ENCODE peak calls at places on chromosomes 13 and 19, in nine cellular contexts. C is mammary epithelial cell, P is PC-9, S is tibial nerve, I is substantia nigra, U is thoracic aorta, Y is ascending aorta, E is upper lobe of right lung, R is PC-3. G is an unnamed sample.

GRCh38 chr19:29497686-29498436 is 27.9 kb upstream of the VSTM2B start:
- DNase-seq in Y (peak), R (no peak), I (no peak), P (no peak), C (no peak), S (no peak), E (peak), U (no peak), G (no peak)

GRCh38 chr13:70249332-70250064 is 141.2 kb upstream of the KLHL1 start:
- DNase-seq in E (no peak), R (peak), Y (no peak), C (peak), I (no peak), S (no peak), U (no peak), P (peak), G (no peak)

GRCh38 chr13:22270881-22271280 is 600.0 kb downstream of the FGF9 start:
- DNase-seq in U (no peak), E (no peak), C (no peak), R (no peak), I (no peak), P (no peak), Y (no peak), S (no peak), G (no peak)

GRCh38 chr13:33761744-33762143 is 56.2 kb upstream of the RFC3 start:
- DNase-seq in I (no peak), U (no peak), R (peak), S (no peak), C (peak), E (no peak), Y (no peak), P (no peak), G (no peak)

GRCh38 chr13:78139765-78140164 is 221.1 kb upstream of the EDNRB start:
- DNase-seq in E (no peak), S (no peak), P (no peak), R (no peak), Y (no peak), U (no peak), C (no peak), I (no peak), G (no peak)

GRCh38 chr13:99985886-99986527 is 4.4 kb downstream of the ZIC2 start:
- DNase-seq in I (no peak), R (no peak), Y (no peak), U (no peak), P (no peak), S (no peak), C (no peak), E (no peak), G (no peak)

GRCh38 chr19:33394006-33394722 is 20.7 kb downstream of the CEBPG start:
- DNase-seq in E (peak), P (no peak), S (peak), U (no peak), C (peak), Y (peak), R (peak), I (no peak), G (peak)

GRCh38 chr13:75618308-75618707 is 17.8 kb upstream of the LMO7 start:
- DNase-seq in S (no peak), P (no peak), E (no peak), I (no peak), U (no peak), C (no peak), R (no peak), Y (no peak), G (no peak)

GRCh38 chr19:917323-918151 is at the start of gene KISS1R:
- DNase-seq in U (no peak), Y (peak), E (peak), P (no peak), C (no peak), S (no peak), R (peak), I (no peak), G (no peak)

GRCh38 chr13:32045963-32046785 is 14.6 kb downstream of the FRY start:
- DNase-seq in C (peak), R (no peak), I (no peak), P (no peak), S (peak), U (no peak), Y (no peak), E (no peak), G (no peak)

GRCh38 chr13:29436291-29436690 is 159.2 kb downstream of the SLC7A1 start:
- DNase-seq in P (no peak), E (no peak), I (no peak), S (no peak), R (peak), C (peak), Y (no peak), U (no peak), G (no peak)

GRCh38 chr13:22800726-22801401 is 379.9 kb upstream of the SGCG start:
- DNase-seq in E (no peak), C (no peak), Y (peak), S (peak), R (no peak), P (no peak), I (peak), U (no peak), G (peak)

GRCh38 chr19:1254081-1254527 is 5.7 kb downstream of the MIDN start:
- DNase-seq in I (peak), Y (no peak), R (no peak), S (no peak), P (no peak), E (peak), U (no peak), C (no peak), G (no peak)

GRCh38 chr19:406121-406711 is 2.7 kb downstream of the C2CD4C start:
- DNase-seq in E (peak), S (no peak), C (no peak), R (no peak), P (no peak), U (no peak), I (no peak), Y (no peak), G (no peak)

GRCh38 chr13:64801768-64802167 is 2428.4 kb downstream of the PCDH9 start:
- DNase-seq in U (no peak), R (no peak), P (no peak), E (no peak), S (no peak), I (no peak), Y (no peak), C (no peak), G (no peak)

GRCh38 chr19:962683-963385 is 21.3 kb upstream of the WDR18 start:
- DNase-seq in S (no peak), I (no peak), E (no peak), Y (no peak), U (no peak), C (no peak), P (no peak), R (no peak), G (no peak)

GRCh38 chr13:84870190-84870589 is 929.0 kb downstream of the SLITRK6 start:
- DNase-seq in R (peak), S (no peak), C (no peak), U (no peak), Y (no peak), P (no peak), E (no peak), I (no peak), G (no peak)

GRCh38 chr19:33064778-33065550 is at the start of gene RHPN2:
- DNase-seq in R (peak), Y (no peak), P (peak), I (no peak), E (peak), U (no peak), C (peak), S (no peak), G (peak)

GRCh38 chr13:51881296-51881695 is 19.5 kb downstream of the CCDC70 start:
- DNase-seq in U (no peak), P (no peak), C (no peak), Y (peak), I (no peak), R (no peak), S (no peak), E (no peak), G (no peak)

GRCh38 chr19:46150606-46151005 is 2.6 kb downstream of the IGFL2 start:
- DNase-seq in I (no peak), Y (no peak), C (no peak), S (no peak), U (no peak), P (no peak), E (no peak), R (no peak), G (no peak)

GRCh38 chr13:71051573-71051972 is 815.4 kb downstream of the DACH1 start:
- DNase-seq in E (no peak), P (no peak), R (no peak), C (no peak), U (no peak), I (no peak), S (no peak), Y (no peak), G (no peak)

GRCh38 chr13:50531917-50532899 is 311.3 kb downstream of the DLEU7 start:
- DNase-seq in P (no peak), C (no peak), I (no peak), Y (no peak), E (no peak), R (peak), U (no peak), S (no peak), G (no peak)

GRCh38 chr13:101681834-101682233 is 229.4 kb downstream of the ITGBL1 start:
- DNase-seq in U (no peak), Y (no peak), E (no peak), I (no peak), P (peak), R (peak), S (no peak), C (no peak), G (no peak)

GRCh38 chr13:20326276-20326675 is 94.2 kb upstream of the GJB6 start:
- DNase-seq in C (no peak), E (no peak), P (no peak), I (no peak), S (no peak), R (no peak), U (no peak), Y (no peak), G (no peak)

GRCh38 chr13:37418490-37418889 is 180.1 kb downstream of the POSTN start:
- DNase-seq in P (no peak), I (no peak), R (no peak), E (no peak), U (no peak), S (no peak), C (no peak), Y (no peak), G (no peak)

GRCh38 chr19:15398501-15399233 is 19.1 kb upstream of the AKAP8 start:
- DNase-seq in C (no peak), Y (no peak), P (no peak), S (no peak), U (no peak), I (no peak), E (no peak), R (no peak), G (no peak)

GRCh38 chr13:95745752-95746151 is 68.8 kb downstream of the DNAJC3 start:
- DNase-seq in I (no peak), S (no peak), E (no peak), R (no peak), P (no peak), Y (no peak), C (no peak), U (no peak), G (no peak)

GRCh38 chr19:39996218-39996810 is 546 bp upstream of the ZNF546 start:
- DNase-seq in P (peak), Y (peak), E (no peak), R (peak), U (no peak), C (peak), S (no peak), I (no peak), G (no peak)

GRCh38 chr13:50419466-50419865 is 404.2 kb downstream of the KCNRG start:
- DNase-seq in Y (no peak), S (no peak), U (no peak), R (no peak), P (no peak), I (no peak), E (no peak), C (no peak), G (no peak)

GRCh38 chr13:51981355-51981754 is 29.9 kb downstream of the ATP7B start:
- DNase-seq in S (no peak), P (no peak), C (no peak), E (no peak), I (no peak), R (no peak), U (no peak), Y (no peak), G (no peak)

GRCh38 chr19:48390188-48391099 is 907 bp downstream of the KDELR1 start:
- DNase-seq in U (no peak), S (peak), C (peak), P (no peak), E (peak), Y (peak), I (peak), R (no peak), G (peak)

GRCh38 chr13:21742041-21742440 is 71.2 kb downstream of the FGF9 start:
- DNase-seq in R (no peak), P (no peak), U (no peak), E (no peak), Y (no peak), I (no peak), S (no peak), C (no peak), G (no peak)

GRCh38 chr13:52455677-52456041 is 381 bp downstream of the CKAP2 start:
- DNase-seq in E (peak), S (peak), R (peak), P (peak), I (peak), U (peak), C (peak), Y (peak), G (peak)

GRCh38 chr13:95714142-95714832 is 37.3 kb downstream of the DNAJC3 start:
- DNase-seq in P (peak), R (peak), I (no peak), E (no peak), C (peak), Y (no peak), S (no peak), U (no peak), G (no peak)

GRCh38 chr19:47399198-47399597 is 20.1 kb downstream of the MEIS3 start:
- DNase-seq in Y (no peak), R (no peak), C (no peak), P (no peak), E (no peak), I (no peak), S (no peak), U (no peak), G (no peak)

GRCh38 chr13:39105110-39105509 is 66.9 kb downstream of the NHLRC3 start:
- DNase-seq in E (no peak), S (no peak), I (no peak), U (no peak), P (no peak), Y (no peak), R (no peak), C (peak), G (no peak)

GRCh38 chr13:94710881-94711560 is 1.3 kb downstream of the SOX21 start:
- DNase-seq in Y (no peak), R (peak), I (no peak), U (no peak), C (no peak), P (no peak), E (peak), S (no peak), G (no peak)

DNA sequence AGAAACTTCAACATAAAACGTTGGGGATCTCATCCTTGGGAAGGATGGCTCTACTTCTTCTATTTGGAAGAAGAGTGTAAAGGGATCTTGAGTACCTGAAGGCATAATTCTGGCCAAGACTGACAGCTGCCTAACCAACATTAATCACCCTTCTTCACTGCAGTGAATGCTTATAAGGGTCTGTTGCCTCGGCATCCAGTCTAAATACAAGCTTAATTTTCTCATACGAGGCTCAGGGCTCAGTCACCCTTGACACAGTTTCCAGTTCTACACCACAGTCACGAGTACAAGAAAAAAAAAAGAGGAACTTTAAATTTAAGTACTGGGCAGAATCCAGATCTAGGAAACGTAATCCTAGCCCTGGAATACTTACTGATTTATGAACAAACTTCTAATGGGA is 9.0 kb downstream of the FPR3 start:
- DNase-seq in E (no peak), P (no peak), U (no peak), I (no peak), S (no peak), C (no peak), Y (no peak), R (peak), G (no peak)
- H3K27ac ChIP-seq in E (peak), P (no peak), U (no peak), I (no peak), S (no peak), C (no peak), Y (no peak), R (no peak), G (no peak)

GRCh38 chr19:56114051-56114694 is 6.9 kb downstream of the ZNF787 start:
- DNase-seq in U (no peak), Y (no peak), R (no peak), P (no peak), I (no peak), S (no peak), C (no peak), E (no peak), G (no peak)
- H3K27ac ChIP-seq in U (no peak), Y (no peak), R (no peak), P (no peak), I (no peak), S (no peak), C (no peak), E (no peak), G (no peak)

DNA sequence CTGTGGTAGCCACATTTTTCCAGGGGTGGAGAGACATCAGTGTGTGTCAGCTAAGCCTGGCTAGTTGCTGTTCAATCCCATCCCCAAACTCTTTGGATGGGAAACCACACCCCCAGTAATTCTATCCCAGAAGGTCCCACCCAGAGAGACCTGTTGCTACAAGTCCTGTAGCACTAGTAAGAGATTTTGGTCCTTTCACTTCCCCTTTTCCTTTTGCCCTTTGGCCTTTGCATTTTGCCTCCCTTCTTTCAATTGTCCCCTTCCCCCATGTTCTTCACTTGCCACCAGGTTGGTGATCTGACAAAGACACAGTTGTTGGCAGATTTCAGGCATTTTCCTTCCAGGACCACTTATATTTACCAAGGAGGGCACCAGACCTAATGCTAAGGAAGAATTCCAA is 3.8 kb downstream of the CBY2 start:
- DNase-seq in P (no peak), C (no peak), I (no peak), R (no peak), Y (no peak), U (no peak), E (no peak), S (no peak), G (no peak)
- H3K27ac ChIP-seq in P (no peak), C (no peak), I (no peak), R (no peak), Y (no peak), U (no peak), E (no peak), S (no peak), G (no peak)

GRCh38 chr19:19538077-19538764 is at the start of gene CILP2:
- DNase-seq in C (no peak), E (no peak), I (no peak), U (no peak), S (no peak), P (no peak), Y (no peak), R (peak), G (no peak)
- H3K27ac ChIP-seq in C (no peak), E (no peak), I (no peak), U (no peak), S (no peak), P (no peak), Y (no peak), R (no peak), G (no peak)

G was measured in heart right ventricle.